ENCODE peak calls at places on chromosomes 11 and 22, in six cellular contexts. F is progenitor cell of endocrine pancreas; C is heart right ventricle; G is activated T-helper 9 cell treated with anti-CD3 and anti-CD28 coated beads, Interleukin-2, amount 50 U/mL, for 16 hours; Q is activated CD8-positive, alpha-beta memory T cell treated with anti-CD3 and anti-CD28 coated beads, Interleukin-2, amount 50 U/mL, for 48 hours; D is MCF 10A. M is an unnamed sample.

GRCh38 chr11:6505577-6506240 is 8.6 kb downstream of the DNHD1 start:
- DNase-seq in D (peak), Q (no peak), C (no peak), G (no peak), F (no peak), M (peak)

GRCh38 chr11:3885855-3886254 is 30.4 kb downstream of the STIM1 start:
- DNase-seq in F (no peak), G (no peak), C (no peak), Q (no peak), D (no peak), M (peak)

GRCh38 chr11:111963786-111964385 is 26.7 kb downstream of the DIXDC1 start:
- DNase-seq in C (no peak), F (no peak), G (no peak), Q (no peak), D (no peak), M (no peak)

GRCh38 chr11:72578991-72579815 is 95.0 kb downstream of the PDE2A start:
- DNase-seq in F (no peak), Q (no peak), G (no peak), D (no peak), C (no peak), M (no peak)

GRCh38 chr11:1127664-1128162 is 30.0 kb upstream of the MUC5AC start:
- DNase-seq in C (no peak), F (no peak), G (no peak), Q (peak), D (no peak), M (no peak)

GRCh38 chr11:120820040-120820439 is 203.9 kb upstream of the TBCEL start:
- DNase-seq in Q (no peak), D (no peak), C (no peak), G (no peak), F (no peak), M (no peak)

GRCh38 chr11:45180888-45181594 is 34.6 kb downstream of the PRDM11 start:
- DNase-seq in F (peak), Q (peak), C (peak), D (peak), G (no peak), M (peak)

GRCh38 chr22:38860291-38861169 is 11.5 kb downstream of the CBX6 start:
- DNase-seq in C (no peak), G (no peak), Q (no peak), F (no peak), D (no peak), M (no peak)

GRCh38 chr11:46588915-46589314 is 4.9 kb downstream of the AMBRA1 start:
- DNase-seq in F (no peak), G (no peak), Q (no peak), D (peak), C (no peak), M (peak)

GRCh38 chr11:82906236-82906635 is 4.7 kb downstream of the DDIAS start:
- DNase-seq in C (no peak), G (no peak), F (no peak), D (peak), Q (no peak), M (peak)

GRCh38 chr11:10398525-10398924 is 56.5 kb upstream of the AMPD3 start:
- DNase-seq in F (no peak), C (peak), Q (no peak), G (no peak), D (no peak), M (no peak)

GRCh38 chr11:44780940-44781631 is 54.3 kb downstream of the TSPAN18 start:
- DNase-seq in C (peak), D (no peak), F (no peak), G (no peak), Q (no peak), M (no peak)

GRCh38 chr11:67379061-67380058 is 6.0 kb upstream of the CLCF1 start:
- DNase-seq in Q (no peak), C (no peak), F (no peak), G (no peak), D (peak), M (peak)

GRCh38 chr11:57391111-57391510 is 661 bp upstream of the PRG2 start:
- DNase-seq in Q (no peak), F (no peak), D (no peak), C (no peak), G (no peak), M (no peak)

GRCh38 chr11:77672276-77672675 is 34.7 kb upstream of the CLNS1A start:
- DNase-seq in F (no peak), D (peak), C (no peak), G (no peak), Q (no peak), M (no peak)